ENCODE peak calls at places on chromosomes 2 and 18, in ten cellular contexts. I is activated CD4-positive, alpha-beta T cell treated with anti-CD3 and anti-CD28 coated beads, Interleukin-2, amount 50 U/mL, for 48 hours; U is Peyer's patch; R is gastrocnemius medialis; K is NCI-H345; M is mesothelial cell of epicardium; Y is HCEC 1CT; P is left cardiac atrium; A is C1 segment of cervical spinal cord; D is fibroblast of mammary gland. Z is an unnamed sample.

GRCh38 chr18:48947583-48947982 is 3.2 kb downstream of the SMAD7 start:
- DNase-seq in D (no peak), I (no peak), K (no peak), Y (no peak), M (no peak), P (peak), A (peak), R (no peak), U (no peak), Z (no peak)

GRCh38 chr2:78676921-78677696 is 348.4 kb upstream of the REG3G start:
- DNase-seq in D (no peak), A (no peak), R (no peak), Y (no peak), U (no peak), I (no peak), K (no peak), P (no peak), M (no peak), Z (no peak)

GRCh38 chr2:68463287-68463877 is 3.7 kb downstream of the FBXO48 start:
- DNase-seq in U (no peak), A (no peak), P (no peak), D (peak), R (no peak), Y (peak), M (no peak), I (no peak), K (peak), Z (no peak)

GRCh38 chr2:129611456-129611855 is 368.0 kb upstream of the RAB6C start:
- DNase-seq in P (no peak), K (no peak), Y (no peak), A (no peak), R (no peak), D (no peak), U (no peak), M (no peak), I (no peak), Z (no peak)

GRCh38 chr2:17899871-17900270 is 21.4 kb downstream of the KCNS3 start:
- DNase-seq in U (no peak), M (no peak), K (peak), R (no peak), I (no peak), P (no peak), D (no peak), Y (no peak), A (no peak), Z (no peak)

GRCh38 chr18:43720036-43720435 is 442.7 kb upstream of the SYT4 start:
- DNase-seq in A (no peak), M (no peak), U (no peak), K (no peak), R (no peak), I (no peak), D (no peak), Y (no peak), P (no peak), Z (no peak)

GRCh38 chr18:29145993-29146539 is 969.1 kb upstream of the CDH2 start:
- DNase-seq in P (no peak), U (no peak), K (no peak), R (no peak), M (no peak), Y (no peak), A (no peak), D (no peak), I (no peak), Z (no peak)

GRCh38 chr2:160493227-160494028 is at the start of gene RBMS1:
- DNase-seq in D (peak), K (peak), M (peak), P (peak), I (peak), R (peak), Y (peak), U (peak), A (no peak), Z (peak)

GRCh38 chr18:36544036-36544725 is 246.7 kb downstream of the FHOD3 start:
- DNase-seq in R (peak), D (peak), I (no peak), K (peak), P (no peak), U (no peak), A (no peak), M (no peak), Y (no peak), Z (no peak)

GRCh38 chr18:63758616-63759015 is 16.6 kb upstream of the SERPINB7 start:
- DNase-seq in A (no peak), R (no peak), K (peak), D (no peak), U (no peak), M (no peak), I (no peak), P (no peak), Y (no peak), Z (no peak)

GRCh38 chr2:159879061-159879604 is 81.1 kb upstream of the CD302 start:
- DNase-seq in P (no peak), R (no peak), D (peak), A (no peak), M (no peak), U (no peak), I (peak), Y (peak), K (no peak), Z (peak)

GRCh38 chr18:6017160-6017559 is 121.8 kb upstream of the TMEM200C start:
- DNase-seq in K (no peak), A (no peak), R (no peak), U (no peak), Y (no peak), P (no peak), M (no peak), I (no peak), D (no peak), Z (no peak)

GRCh38 chr18:63741769-63742168 is 33.4 kb upstream of the SERPINB7 start:
- DNase-seq in I (no peak), P (no peak), R (no peak), A (no peak), U (no peak), D (peak), Y (peak), M (no peak), K (no peak), Z (no peak)

GRCh38 chr2:203814661-203815540 is 52.7 kb upstream of the CTLA4 start:
- DNase-seq in I (peak), Y (peak), K (peak), R (peak), A (no peak), M (no peak), U (peak), D (peak), P (peak), Z (peak)

GRCh38 chr2:235314371-235314915 is 179.4 kb upstream of the AGAP1 start:
- DNase-seq in U (no peak), I (no peak), D (peak), P (no peak), A (no peak), R (no peak), K (peak), Y (no peak), M (no peak), Z (no peak)

GRCh38 chr2:160687629-160688028 is 194.0 kb upstream of the RBMS1 start:
- DNase-seq in M (no peak), A (no peak), R (no peak), U (no peak), D (no peak), P (no peak), K (peak), Y (no peak), I (no peak), Z (no peak)

GRCh38 chr2:74602553-74603281 is 45.4 kb downstream of the M1AP start:
- DNase-seq in Y (peak), U (no peak), A (no peak), D (peak), K (no peak), M (no peak), I (no peak), P (no peak), R (no peak), Z (no peak)

GRCh38 chr2:130382313-130382917 is 26.6 kb downstream of the PTPN18 start:
- DNase-seq in I (no peak), Y (no peak), U (no peak), P (no peak), A (no peak), R (no peak), M (no peak), K (no peak), D (no peak), Z (no peak)

GRCh38 chr2:72208225-72208624 is 60.6 kb upstream of the CYP26B1 start:
- DNase-seq in I (no peak), M (no peak), Y (no peak), K (no peak), P (no peak), A (no peak), D (no peak), R (no peak), U (no peak), Z (no peak)

Z was measured in HS-5.